ENCODE peak calls at places on chromosome 13, in seven cellular contexts. M is bronchial epithelial cell, O is progenitor cell of endocrine pancreas, L is astrocyte, D is gastrocnemius medialis, S is A549, T is neural crest cell. K is an unnamed sample.

GRCh38 chr13:34124912-34125311 is 307.0 kb downstream of the RFC3 start:
- DNase-seq in M (no peak), O (no peak), L (no peak), D (no peak), S (no peak), T (no peak), K (no peak)

GRCh38 chr13:106555631-106556328 is 12.2 kb downstream of the ARGLU1 start:
- DNase-seq in M (no peak), O (no peak), L (peak), D (no peak), S (no peak), T (no peak), K (no peak)

GRCh38 chr13:102726430-102726829 is 31.6 kb upstream of the METTL21C start:
- DNase-seq in M (peak), O (no peak), L (no peak), D (no peak), S (no peak), T (no peak), K (no peak)

GRCh38 chr13:113064534-113065405 is 40.8 kb upstream of the F7 start:
- DNase-seq in M (peak), O (no peak), L (peak), D (no peak), S (peak), T (no peak), K (no peak)

GRCh38 chr13:84605927-84606326 is 723.7 kb upstream of the SLITRK1 start:
- DNase-seq in M (no peak), O (no peak), L (no peak), D (no peak), S (no peak), T (no peak), K (no peak)

GRCh38 chr13:75566658-75567057 is 17.1 kb downstream of the UCHL3 start:
- DNase-seq in M (peak), O (no peak), L (peak), D (no peak), S (peak), T (no peak), K (no peak)

GRCh38 chr13:80217614-80218456 is 123.1 kb downstream of the SPRY2 start:
- DNase-seq in M (peak), O (no peak), L (peak), D (no peak), S (no peak), T (no peak), K (no peak)

GRCh38 chr13:36758345-36758744 is 60.7 kb upstream of the RFXAP start:
- DNase-seq in M (no peak), O (no peak), L (no peak), D (no peak), S (no peak), T (no peak), K (no peak)

GRCh38 chr13:104315606-104316005 is 1249.4 kb upstream of the SLC10A2 start:
- DNase-seq in M (peak), O (no peak), L (peak), D (no peak), S (no peak), T (no peak), K (no peak)

GRCh38 chr13:70203661-70204229 is 95.5 kb upstream of the KLHL1 start:
- DNase-seq in M (peak), O (no peak), L (no peak), D (no peak), S (no peak), T (no peak), K (no peak)

DNA sequence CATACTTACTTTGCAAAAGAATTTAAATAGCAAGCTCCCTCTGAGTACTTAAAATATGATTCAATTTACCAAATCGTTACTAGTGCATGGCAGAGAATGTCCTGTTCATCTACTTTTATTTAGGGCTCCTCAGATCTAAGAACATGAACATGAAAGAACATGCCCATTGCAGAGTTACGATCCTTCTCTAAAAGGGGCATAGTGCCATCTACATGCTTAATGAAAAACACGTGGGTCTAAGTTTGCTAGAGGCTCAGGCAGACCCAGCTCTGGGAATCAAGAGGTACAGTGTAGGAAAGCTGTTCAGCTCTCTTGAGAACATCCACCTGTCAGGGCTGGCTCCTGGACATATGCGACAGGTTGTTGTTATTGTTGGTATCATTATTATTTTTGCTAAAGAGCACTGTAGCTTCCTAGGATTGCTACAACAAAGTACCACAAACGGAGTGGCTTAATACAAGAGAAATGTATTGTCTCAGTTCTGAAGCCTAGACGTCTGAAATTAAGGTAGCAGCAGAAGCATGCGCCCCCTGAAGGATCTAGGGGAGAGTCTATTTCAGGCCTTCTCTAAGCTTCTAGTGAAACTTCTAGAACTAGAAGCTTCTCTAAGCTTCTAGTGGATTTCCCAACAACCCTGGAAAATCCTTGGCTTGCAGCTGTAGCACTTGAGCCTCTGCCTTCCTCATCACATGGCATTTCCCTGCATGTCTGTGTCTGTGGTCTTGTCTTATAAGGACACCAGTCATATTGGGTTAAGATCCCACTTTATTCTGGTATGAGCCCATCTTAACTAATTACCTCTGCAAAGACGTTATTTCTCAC is 133.9 kb downstream of the DCT start:
- DNase-seq in M (peak), O (no peak), L (peak), D (no peak), S (no peak), T (no peak), K (no peak)
- TF ChIP-seq CTCF in M (peak), O (no peak), L (no peak), D (no peak), S (peak), T (no peak), K (peak)

GRCh38 chr13:81990652-81991051 is 1649.7 kb upstream of the SPRY2 start:
- DNase-seq in M (no peak), O (no peak), L (no peak), D (no peak), S (no peak), T (no peak), K (no peak)
- TF ChIP-seq CTCF in M (no peak), O (no peak), L (no peak), D (no peak), S (no peak), T (no peak), K (no peak)

GRCh38 chr13:23740002-23740401 is 149.2 kb downstream of the MIPEP start:
- DNase-seq in M (no peak), O (no peak), L (no peak), D (no peak), S (no peak), T (no peak), K (no peak)

GRCh38 chr13:23743269-23743668 is 145.9 kb downstream of the MIPEP start:
- DNase-seq in M (peak), O (no peak), L (no peak), D (no peak), S (no peak), T (no peak), K (no peak)

GRCh38 chr13:23744315-23744714 is 144.9 kb downstream of the MIPEP start:
- DNase-seq in M (peak), O (no peak), L (no peak), D (no peak), S (no peak), T (no peak), K (no peak)

GRCh38 chr13:23743717-23744116 is 145.5 kb downstream of the MIPEP start:
- DNase-seq in M (peak), O (no peak), L (no peak), D (no peak), S (no peak), T (no peak), K (no peak)

GRCh38 chr13:23741879-23742510 is 147.2 kb downstream of the MIPEP start:
- DNase-seq in M (no peak), O (no peak), L (no peak), D (no peak), S (peak), T (peak), K (no peak)
- TF ChIP-seq CTCF in M (peak), O (peak), L (peak), D (no peak), S (peak), T (peak), K (peak)

GRCh38 chr13:67078062-67078461 is 152.1 kb downstream of the PCDH9 start:
- DNase-seq in M (no peak), O (no peak), L (no peak), D (no peak), S (no peak), T (no peak), K (no peak)
- TF ChIP-seq CTCF in M (no peak), O (no peak), L (no peak), D (no peak), S (no peak), T (no peak), K (no peak)

K was measured in CD4-positive, alpha-beta T cell.